ENCODE peak calls at places on chromosome 13, in nine cellular contexts. D is uterus; G is mammary epithelial cell; P is neural progenitor cell; U is IMR-90; T is naive thymus-derived CD4-positive, alpha-beta T cell; I is colonic mucosa; J is adrenal gland; A is CD4-positive, CD25-positive, alpha-beta regulatory T cell. X is an unnamed sample.

GRCh38 chr13:112940236-112940635 is 28.8 kb upstream of the MCF2L start:
- DNase-seq in A (no peak), G (no peak), I (no peak), J (no peak), U (no peak), P (no peak), D (no peak), T (no peak), X (no peak)

GRCh38 chr13:33236021-33236420 is 49.5 kb downstream of the STARD13 start:
- DNase-seq in P (no peak), U (peak), J (no peak), G (no peak), A (no peak), I (no peak), D (no peak), T (no peak), X (peak)

GRCh38 chr13:40016953-40017660 is 361.6 kb downstream of the COG6 start:
- DNase-seq in A (no peak), I (no peak), G (no peak), T (no peak), J (no peak), P (no peak), D (no peak), U (no peak), X (no peak)

GRCh38 chr13:71864981-71865857 is 1.8 kb downstream of the DACH1 start:
- DNase-seq in G (peak), I (peak), D (peak), J (peak), U (no peak), T (peak), P (peak), A (no peak), X (no peak)

GRCh38 chr13:96779691-96780090 is 214.6 kb downstream of the OXGR1 start:
- DNase-seq in J (no peak), U (no peak), D (no peak), T (no peak), A (no peak), I (no peak), P (no peak), G (no peak), X (peak)

GRCh38 chr13:73698859-73699258 is 435.3 kb downstream of the KLF12 start:
- DNase-seq in I (no peak), A (no peak), G (no peak), U (peak), D (no peak), J (no peak), P (no peak), T (no peak), X (peak)

GRCh38 chr13:30172593-30173300 is 134.6 kb downstream of the KATNAL1 start:
- DNase-seq in I (no peak), T (no peak), G (no peak), U (no peak), P (no peak), A (no peak), J (no peak), D (peak), X (peak)

GRCh38 chr13:63124863-63125262 is 1709.2 kb upstream of the PCDH20 start:
- DNase-seq in U (peak), I (no peak), J (no peak), T (no peak), G (no peak), D (no peak), A (no peak), P (no peak), X (peak)

GRCh38 chr13:112062619-112063308 is 4.2 kb upstream of the SOX1 start:
- DNase-seq in I (no peak), J (no peak), U (no peak), T (no peak), A (no peak), P (peak), D (no peak), G (no peak), X (no peak)

GRCh38 chr13:68369739-68370138 is 1139.6 kb upstream of the PCDH9 start:
- DNase-seq in P (no peak), J (no peak), I (no peak), U (no peak), G (no peak), D (no peak), A (no peak), T (no peak), X (no peak)

GRCh38 chr13:95275322-95276118 is 25.7 kb downstream of the ABCC4 start:
- DNase-seq in D (no peak), J (no peak), A (no peak), P (no peak), I (no peak), U (no peak), T (no peak), G (no peak), X (peak)

GRCh38 chr13:113601166-113602070 is 16.9 kb downstream of the TFDP1 start:
- DNase-seq in J (no peak), I (no peak), G (no peak), A (no peak), P (no peak), U (no peak), D (no peak), T (no peak), X (no peak)

GRCh38 chr13:110811008-110811720 is 97.7 kb downstream of the ING1 start:
- DNase-seq in A (no peak), T (no peak), U (no peak), G (no peak), P (no peak), J (no peak), I (no peak), D (no peak), X (no peak)

GRCh38 chr13:73971481-73971880 is 162.7 kb downstream of the KLF12 start:
- DNase-seq in P (no peak), G (no peak), A (no peak), T (no peak), U (no peak), I (no peak), D (no peak), J (no peak), X (no peak)

GRCh38 chr13:74868044-74868443 is 613.9 kb downstream of the TBC1D4 start:
- DNase-seq in G (peak), J (no peak), T (no peak), D (no peak), A (no peak), U (no peak), P (no peak), I (no peak), X (peak)

GRCh38 chr13:102651892-102652291 is 43.0 kb downstream of the METTL21C start:
- DNase-seq in J (no peak), G (no peak), D (peak), P (no peak), T (no peak), U (peak), A (no peak), I (no peak), X (peak)

GRCh38 chr13:22162889-22163288 is 492.0 kb downstream of the FGF9 start:
- DNase-seq in D (no peak), P (no peak), I (no peak), G (no peak), A (no peak), U (no peak), T (no peak), J (no peak), X (no peak)

GRCh38 chr13:100789481-100789880 is 114.9 kb upstream of the TMTC4 start:
- DNase-seq in U (no peak), A (no peak), D (no peak), T (no peak), P (no peak), J (no peak), I (no peak), G (peak), X (peak)

GRCh38 chr13:80215368-80215767 is 125.6 kb downstream of the SPRY2 start:
- DNase-seq in J (no peak), P (no peak), U (peak), A (no peak), G (no peak), D (no peak), I (no peak), T (no peak), X (no peak)

GRCh38 chr13:40402931-40403412 is 263.5 kb downstream of the FOXO1 start:
- DNase-seq in G (no peak), I (no peak), D (peak), U (peak), A (no peak), T (no peak), J (no peak), P (no peak), X (peak)

GRCh38 chr13:81562598-81562997 is 1221.7 kb upstream of the SPRY2 start:
- DNase-seq in I (no peak), D (no peak), T (no peak), G (no peak), J (no peak), P (no peak), U (no peak), A (no peak), X (no peak)

GRCh38 chr13:101661839-101662238 is 209.4 kb downstream of the ITGBL1 start:
- DNase-seq in D (no peak), T (no peak), U (no peak), I (no peak), P (peak), J (no peak), A (no peak), G (no peak), X (peak)

GRCh38 chr13:97568850-97569249 is 134.9 kb downstream of the RAP2A start:
- DNase-seq in T (no peak), G (no peak), U (no peak), D (no peak), J (no peak), A (no peak), P (peak), I (peak), X (no peak)

GRCh38 chr13:46899801-46900200 is 2.9 kb upstream of the HTR2A start:
- DNase-seq in J (no peak), A (no peak), I (no peak), U (no peak), P (no peak), T (no peak), D (no peak), G (no peak), X (no peak)

GRCh38 chr13:101959016-101959415 is 442.8 kb downstream of the FGF14 start:
- DNase-seq in U (no peak), P (no peak), G (no peak), A (no peak), D (no peak), J (no peak), I (no peak), T (no peak), X (no peak)

GRCh38 chr13:101490400-101491015 is 38.0 kb downstream of the ITGBL1 start:
- DNase-seq in P (peak), G (peak), J (no peak), T (no peak), A (no peak), U (no peak), D (no peak), I (no peak), X (peak)

GRCh38 chr13:36986462-36987240 is 12.5 kb downstream of the ALG5 start:
- DNase-seq in J (no peak), G (peak), A (no peak), P (no peak), D (no peak), U (peak), I (no peak), T (no peak), X (peak)

GRCh38 chr13:30551194-30551593 is 66.5 kb upstream of the USPL1 start:
- DNase-seq in D (no peak), I (no peak), G (peak), P (peak), T (peak), J (no peak), A (peak), U (peak), X (peak)

GRCh38 chr13:111485491-111486250 is 165.2 kb downstream of the TEX29 start:
- DNase-seq in D (no peak), A (no peak), T (no peak), I (peak), J (no peak), G (no peak), U (no peak), P (no peak), X (no peak)

DNA sequence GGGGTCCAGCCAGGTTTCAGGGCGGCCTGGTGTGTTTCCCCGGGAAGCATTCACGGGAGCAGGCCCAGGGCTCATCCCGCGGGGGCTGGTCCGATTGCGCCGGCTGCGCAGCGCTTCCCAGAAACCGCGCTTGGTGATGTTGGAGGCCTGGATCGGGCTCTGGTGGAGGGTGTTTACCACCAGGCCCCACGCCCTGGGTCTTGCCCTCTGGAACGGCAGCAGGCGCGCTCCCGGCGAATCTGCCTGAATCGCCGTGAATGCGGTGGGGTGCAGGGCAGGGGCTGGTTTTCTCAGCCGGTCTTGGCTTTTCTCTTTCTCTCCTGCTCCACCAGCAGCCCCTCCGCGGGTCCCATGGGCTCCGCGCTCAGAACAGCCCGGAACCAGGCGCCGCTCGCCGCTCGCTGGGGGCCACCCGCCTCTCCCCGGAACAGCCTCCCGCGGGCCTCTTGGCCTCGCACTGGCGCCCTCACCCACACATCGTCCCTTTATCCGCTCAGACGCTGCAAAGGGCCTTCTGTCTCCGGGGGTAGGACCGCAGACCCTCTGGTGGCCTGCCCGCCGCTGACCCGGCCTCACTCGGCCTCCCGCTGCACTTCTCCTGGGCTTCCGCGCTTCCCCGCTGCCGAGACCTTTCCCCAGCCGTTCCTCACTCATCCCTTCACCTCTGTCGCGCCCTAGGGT is 69.4 kb upstream of the GJB6 start:
- DNase-seq in P (peak), T (no peak), D (no peak), I (no peak), G (no peak), J (no peak), U (no peak), A (no peak), X (peak)
- H3K4me3 ChIP-seq in P (no peak), T (no peak), D (peak), I (no peak), G (no peak), J (no peak), U (no peak), A (no peak), X (peak)

GRCh38 chr13:50444726-50445125 is 398.8 kb downstream of the DLEU7 start:
- DNase-seq in U (no peak), A (no peak), J (no peak), P (no peak), I (no peak), G (no peak), T (no peak), D (no peak), X (no peak)
- H3K4me3 ChIP-seq in U (no peak), A (no peak), J (no peak), P (no peak), I (no peak), G (no peak), T (no peak), D (no peak), X (no peak)

DNA sequence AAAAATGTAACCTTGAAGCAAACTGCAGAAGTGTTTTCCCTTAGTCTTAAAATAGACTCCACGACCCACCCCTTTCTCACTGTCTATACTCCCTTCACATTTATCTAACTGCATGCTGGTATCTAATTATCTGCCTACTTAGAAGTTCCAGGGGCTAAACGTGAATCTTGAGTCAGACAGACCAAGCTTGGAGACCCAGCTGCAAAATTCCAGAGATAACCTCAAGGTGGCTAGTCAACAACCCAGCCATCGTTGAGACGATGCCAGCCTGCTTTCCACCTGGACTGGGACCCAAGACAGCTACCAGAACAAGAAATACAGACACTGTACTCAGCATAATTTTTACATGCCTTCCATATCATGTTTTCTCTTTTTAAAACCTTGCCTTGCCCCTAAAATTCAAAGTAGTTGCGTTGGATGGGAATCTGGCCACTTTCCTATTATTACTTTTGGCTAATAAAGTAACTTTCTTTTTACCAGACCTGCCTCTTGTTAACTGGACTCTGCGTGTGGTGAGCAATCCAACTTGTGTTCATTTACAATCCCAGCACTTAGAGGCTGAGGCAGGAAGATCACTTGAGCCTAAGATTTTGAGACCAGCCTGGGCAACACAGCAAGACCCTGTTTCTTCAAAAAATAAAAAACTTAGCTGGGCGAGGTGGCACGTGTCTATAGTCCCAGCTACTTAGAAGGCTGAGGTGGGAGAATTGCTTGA is 82.3 kb downstream of the CDADC1 start:
- DNase-seq in T (no peak), I (no peak), A (no peak), J (no peak), G (no peak), P (no peak), D (no peak), U (no peak), X (no peak)
- H3K4me3 ChIP-seq in T (no peak), I (no peak), A (no peak), J (no peak), G (no peak), P (no peak), D (no peak), U (no peak), X (no peak)

GRCh38 chr13:35472308-35473008 is 4.0 kb downstream of the MAB21L1 start:
- DNase-seq in T (no peak), I (no peak), J (no peak), A (no peak), D (no peak), P (peak), U (no peak), G (no peak), X (peak)
- H3K4me3 ChIP-seq in T (no peak), I (no peak), J (no peak), A (no peak), D (no peak), P (no peak), U (no peak), G (no peak), X (peak)

DNA sequence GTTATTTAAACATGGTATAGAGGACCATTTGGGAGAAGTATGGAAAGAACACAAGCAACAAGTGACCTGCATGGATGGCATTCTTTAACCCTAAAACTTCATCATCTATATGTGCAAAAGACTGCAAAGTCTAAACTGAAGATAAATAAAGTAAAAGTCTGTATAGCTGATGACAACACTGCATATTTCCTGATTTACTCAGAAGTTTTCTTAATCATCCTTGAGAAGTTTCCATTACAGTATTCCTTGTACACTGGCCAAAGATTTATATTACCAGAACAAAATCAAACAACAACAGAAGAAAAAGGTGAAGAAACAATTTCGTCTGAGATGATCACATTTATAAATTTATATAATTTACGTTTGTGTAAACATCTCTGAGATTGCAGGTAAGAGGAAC is 805.7 kb downstream of the PCDH9 start:
- DNase-seq in J (no peak), G (no peak), U (peak), D (no peak), P (no peak), I (no peak), A (no peak), T (no peak), X (peak)
- H3K4me3 ChIP-seq in J (no peak), G (no peak), U (no peak), D (no peak), P (no peak), I (no peak), A (no peak), T (no peak), X (no peak)